ENCODE peak calls at places on chromosomes 13 and 19, in nine cellular contexts. K is Peyer's patch, I is brain microvascular endothelial cell, N is foreskin keratinocyte, L is choroid plexus epithelial cell, P is heart right ventricle, F is cardiac muscle cell, T is left ventricle myocardium inferior, R is progenitor cell of endocrine pancreas. J is an unnamed sample.

GRCh38 chr13:50079278-50080157 is 64.3 kb downstream of the KCNRG start:
- DNase-seq in F (no peak), K (no peak), L (no peak), I (no peak), P (no peak), N (no peak), T (no peak), R (no peak), J (no peak)

GRCh38 chr19:31262673-31263308 is 86.4 kb downstream of the TSHZ3 start:
- DNase-seq in K (no peak), P (no peak), I (no peak), N (no peak), R (no peak), F (peak; percentile 49), L (peak; percentile 55), T (no peak), J (peak; percentile 39)

GRCh38 chr19:51460164-51460992 is 2.1 kb upstream of the SIGLEC8 start:
- DNase-seq in F (peak; percentile 30), R (no peak), K (no peak), T (no peak), P (no peak), I (no peak), N (no peak), L (peak; percentile 24), J (no peak)

GRCh38 chr13:75299913-75300862 is 181.8 kb downstream of the TBC1D4 start:
- DNase-seq in R (no peak), T (no peak), P (no peak), F (peak; percentile 29), K (no peak), L (peak; percentile 60), I (peak; percentile 19), N (no peak), J (peak; percentile 39)

GRCh38 chr19:11377237-11377636 is 2.8 kb downstream of the SWSAP1 start:
- DNase-seq in K (no peak), N (no peak), R (no peak), I (peak; percentile 82), T (no peak), P (no peak), F (peak; percentile 85), L (peak; percentile 87), J (peak; percentile 78)

GRCh38 chr19:35513231-35513974 is at the start of gene DMKN:
- DNase-seq in P (no peak), K (no peak), T (no peak), R (no peak), F (peak; percentile 76), L (peak; percentile 65), N (no peak), I (peak; percentile 24), J (peak; percentile 91)

GRCh38 chr13:106700007-106700950 is 132.3 kb upstream of the ARGLU1 start:
- DNase-seq in N (no peak), K (no peak), R (no peak), P (no peak), I (no peak), T (no peak), F (no peak), L (no peak), J (peak; percentile 71)

GRCh38 chr13:48818495-48818961 is 157.2 kb upstream of the FNDC3A start:
- DNase-seq in F (peak; percentile 85), P (no peak), R (no peak), T (no peak), L (peak; percentile 94), K (no peak), I (peak; percentile 72), N (peak; percentile 74), J (peak; percentile 94)

GRCh38 chr19:48506138-48506733 is 5.4 kb downstream of the LMTK3 start:
- DNase-seq in R (no peak), T (no peak), L (peak; percentile 66), N (no peak), I (no peak), K (no peak), F (peak; percentile 68), P (no peak), J (peak; percentile 54)

DNA sequence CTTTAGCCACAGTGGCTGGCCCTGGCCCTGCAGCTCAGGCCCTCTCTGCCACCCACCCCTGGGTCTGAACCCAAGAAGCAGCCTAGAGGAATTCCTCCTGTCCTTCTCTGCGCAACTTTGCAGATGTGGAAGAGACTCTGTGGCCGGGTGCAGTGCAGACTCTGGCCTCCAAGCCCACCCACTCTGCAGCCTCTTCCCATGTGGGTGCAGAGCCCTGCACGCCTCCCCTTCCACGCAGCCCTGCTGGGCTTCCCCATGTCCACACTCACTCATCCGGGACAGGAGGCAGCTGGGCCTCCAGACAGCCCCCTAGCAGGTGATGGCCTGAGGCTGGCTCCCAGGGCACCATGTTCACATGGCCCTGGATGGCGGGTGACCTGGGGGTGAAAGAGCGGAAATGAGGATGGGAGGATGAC is 2.5 kb downstream of the TEX29 start:
- DNase-seq in L (no peak), P (no peak), I (no peak), T (no peak), F (no peak), K (no peak), N (no peak), R (no peak), J (no peak)
- TF ChIP-seq CTCF in L (no peak), P (no peak), I (no peak), T (no peak), F (no peak), K (no peak), N (no peak), R (no peak), J (no peak)

GRCh38 chr13:93145199-93145598 is 81.4 kb upstream of the GPC6 start:
- DNase-seq in P (no peak), N (no peak), K (no peak), F (no peak), T (no peak), R (no peak), I (peak; percentile 14), L (peak; percentile 36), J (no peak)
- TF ChIP-seq CTCF in P (no peak), N (no peak), K (no peak), F (no peak), T (no peak), R (no peak), I (no peak), L (no peak), J (no peak)

DNA sequence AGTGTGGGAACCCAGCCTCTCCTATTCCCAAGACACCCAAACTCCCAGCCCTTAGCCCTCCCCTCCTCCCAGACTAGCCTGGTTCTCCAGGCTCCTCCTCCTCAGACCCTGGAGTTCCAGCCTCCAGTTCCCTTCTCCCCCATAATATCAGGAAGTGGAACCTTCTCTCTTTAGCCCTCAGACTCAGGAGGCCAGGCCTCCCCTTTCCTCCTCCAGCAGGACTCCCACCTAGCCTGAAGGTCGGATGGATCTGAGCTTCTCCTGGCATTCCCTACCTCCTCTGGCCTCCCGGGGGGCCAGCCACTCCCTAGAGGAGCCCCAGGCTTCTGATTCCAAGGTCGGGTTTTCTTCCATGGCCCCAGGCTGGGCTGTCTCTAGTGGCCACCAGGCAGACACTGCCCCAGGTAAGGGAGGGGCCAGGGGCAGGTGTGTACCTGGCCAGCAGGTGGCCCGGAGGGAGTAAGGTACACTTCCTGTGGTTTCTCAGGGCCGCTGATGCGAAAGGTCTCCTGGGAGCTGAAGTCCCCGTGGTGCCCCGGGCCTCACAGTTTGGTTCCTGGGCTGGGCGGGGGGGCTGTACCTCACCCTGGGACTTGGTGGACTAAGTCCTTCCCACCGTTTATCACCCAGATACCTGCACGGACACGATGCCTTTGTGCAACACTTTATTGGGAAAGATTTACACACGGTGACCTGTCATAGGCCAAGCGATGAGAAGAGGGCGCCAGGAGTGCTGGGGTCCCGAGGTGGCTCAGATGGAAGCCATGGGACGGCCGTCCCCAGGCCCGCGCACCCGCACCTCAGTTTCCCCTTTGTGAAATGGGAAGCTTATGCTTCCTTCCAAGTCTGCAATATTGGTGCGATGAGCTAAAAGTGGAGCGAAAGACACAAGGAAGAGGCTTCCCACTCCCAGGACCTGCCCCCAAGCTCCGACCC is at the start of gene TMC4:
- DNase-seq in P (peak; percentile 54), R (peak; percentile 77), I (no peak), N (peak; percentile 66), L (peak; percentile 28), T (no peak), F (peak; percentile 62), K (peak; percentile 88), J (no peak)
- TF ChIP-seq CTCF in P (no peak), R (peak; percentile 84), I (no peak), N (peak; percentile 59), L (no peak), T (no peak), F (no peak), K (no peak), J (no peak)

DNA sequence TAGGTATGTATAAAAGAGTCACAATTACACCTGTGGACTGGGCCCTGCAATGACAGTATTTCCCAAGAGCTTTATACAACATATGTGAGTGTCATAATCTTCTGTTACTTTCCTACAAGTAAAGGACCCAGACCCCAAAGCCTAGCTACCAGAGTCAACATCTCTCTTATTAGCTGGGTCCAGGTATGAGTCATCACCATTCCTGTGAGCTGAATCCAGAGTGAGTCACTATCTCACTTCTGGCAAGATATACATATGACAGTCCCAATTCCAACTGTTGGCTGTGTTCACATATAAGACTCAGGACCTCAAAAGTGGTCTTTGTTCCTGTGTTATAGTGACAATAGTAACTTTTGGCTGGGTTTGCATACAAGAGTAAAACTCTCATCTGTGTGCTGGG is 46.7 kb downstream of the ZNF729 start:
- DNase-seq in I (peak; percentile 0), K (no peak), T (no peak), L (peak; percentile 2), N (no peak), P (no peak), R (no peak), F (no peak), J (no peak)
- TF ChIP-seq CTCF in I (no peak), K (no peak), T (no peak), L (no peak), N (no peak), P (no peak), R (no peak), F (no peak), J (no peak)

DNA sequence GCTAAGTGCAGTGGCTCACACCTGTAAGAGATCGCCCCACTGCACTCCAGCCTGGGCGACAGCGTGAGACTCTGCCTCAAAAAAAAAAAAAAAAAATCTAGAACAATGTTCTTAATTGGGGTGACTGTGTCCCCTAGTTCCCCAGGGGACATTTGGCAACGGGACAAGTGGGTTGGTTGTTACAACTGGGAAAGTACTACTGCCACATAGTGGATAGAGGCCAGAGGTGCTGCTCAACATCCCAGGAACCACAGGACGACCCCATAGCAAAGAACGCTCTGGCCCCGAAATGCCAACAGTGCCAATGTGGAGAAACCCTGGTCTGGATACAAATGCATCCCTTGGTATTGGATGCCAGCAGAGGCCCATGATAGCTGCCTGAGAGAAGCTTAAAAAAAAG is 11.8 kb downstream of the NLRP12 start:
- DNase-seq in L (no peak), R (no peak), K (no peak), N (no peak), F (no peak), P (no peak), T (no peak), I (no peak), J (no peak)
- TF ChIP-seq CTCF in L (peak; percentile 33), R (peak; percentile 41), K (no peak), N (no peak), F (peak; percentile 25), P (no peak), T (no peak), I (peak; percentile 45), J (peak; percentile 16)

GRCh38 chr13:43238341-43239083 is 215.1 kb downstream of the DNAJC15 start:
- DNase-seq in T (no peak), F (no peak), K (no peak), I (no peak), P (no peak), N (no peak), R (no peak), L (no peak), J (no peak)
- TF ChIP-seq CTCF in T (no peak), F (no peak), K (no peak), I (no peak), P (no peak), N (peak; percentile 16), R (no peak), L (no peak), J (no peak)

GRCh38 chr13:91031508-91031907 is 316.0 kb upstream of the MIR17HG start:
- DNase-seq in T (no peak), R (no peak), I (no peak), N (no peak), L (no peak), P (no peak), F (no peak), K (no peak), J (no peak)
- TF ChIP-seq CTCF in T (no peak), R (no peak), I (no peak), N (no peak), L (no peak), P (no peak), F (no peak), K (no peak), J (no peak)

J was measured in foreskin fibroblast.